ENCODE peak calls at places on chromosome 22, in seven cellular contexts. One of them, this sample, is unnamed. For H3K4me1, the result is how much of the 10 kb centered on the place peaks cover.

GRCh38 chr22:47354668-47355387 is 592.4 kb downstream of the TBC1D22A start:
- DNase-seq in upper lobe of right lung: no peak
- DNase-seq in lung: no peak
- DNase-seq in adrenal gland: no peak
- DNase-seq in psoas muscle: peak
- DNase-seq in body of pancreas: no peak
- DNase-seq in A549: no peak
- DNase-seq in this sample: no peak

GRCh38 chr22:31906086-31906485 is 38.2 kb upstream of the YWHAH start:
- DNase-seq in psoas muscle: no peak
- DNase-seq in lung: no peak
- DNase-seq in upper lobe of right lung: no peak
- DNase-seq in adrenal gland: no peak
- DNase-seq in body of pancreas: no peak
- DNase-seq in A549: no peak
- DNase-seq in this sample: no peak

GRCh38 chr22:43433904-43434600 is 22.2 kb downstream of the MPPED1 start:
- DNase-seq in body of pancreas: no peak
- DNase-seq in lung: no peak
- DNase-seq in psoas muscle: peak
- DNase-seq in adrenal gland: no peak
- DNase-seq in A549: no peak
- DNase-seq in upper lobe of right lung: peak
- DNase-seq in this sample: no peak

GRCh38 chr22:35637254-35637653 is 11.0 kb upstream of the APOL6 start:
- DNase-seq in psoas muscle: no peak
- DNase-seq in A549: no peak
- DNase-seq in upper lobe of right lung: no peak
- DNase-seq in adrenal gland: no peak
- DNase-seq in body of pancreas: no peak
- DNase-seq in lung: no peak
- DNase-seq in this sample: no peak

GRCh38 chr22:17954860-17955587 is 69.3 kb downstream of the MICAL3 start:
- DNase-seq in adrenal gland: no peak
- DNase-seq in psoas muscle: no peak
- DNase-seq in lung: no peak
- DNase-seq in body of pancreas: no peak
- DNase-seq in upper lobe of right lung: no peak
- DNase-seq in A549: no peak
- DNase-seq in this sample: no peak

GRCh38 chr22:44371741-44372525 is 59.2 kb upstream of the SHISAL1 start:
- DNase-seq in body of pancreas: no peak
- DNase-seq in lung: no peak
- DNase-seq in adrenal gland: peak
- DNase-seq in upper lobe of right lung: peak
- DNase-seq in psoas muscle: peak
- DNase-seq in A549: no peak
- DNase-seq in this sample: no peak

GRCh38 chr22:24400037-24400725 is 27.2 kb upstream of the ADORA2A start:
- DNase-seq in lung: no peak
- DNase-seq in upper lobe of right lung: no peak
- DNase-seq in body of pancreas: no peak
- DNase-seq in psoas muscle: no peak
- DNase-seq in A549: no peak
- DNase-seq in adrenal gland: no peak
- DNase-seq in this sample: no peak

GRCh38 chr22:34886812-34887211 is 179.1 kb upstream of the ISX start:
- DNase-seq in upper lobe of right lung: no peak
- DNase-seq in lung: no peak
- DNase-seq in body of pancreas: no peak
- DNase-seq in psoas muscle: no peak
- DNase-seq in A549: no peak
- DNase-seq in adrenal gland: no peak
- DNase-seq in this sample: no peak

GRCh38 chr22:20807315-20807752 is 33.4 kb downstream of the SERPIND1 start:
- DNase-seq in lung: no peak
- DNase-seq in A549: peak
- DNase-seq in upper lobe of right lung: no peak
- DNase-seq in body of pancreas: no peak
- DNase-seq in adrenal gland: no peak
- DNase-seq in psoas muscle: no peak
- DNase-seq in this sample: no peak

GRCh38 chr22:43000441-43001175 is 14.3 kb downstream of the PACSIN2 start:
- DNase-seq in lung: no peak
- DNase-seq in adrenal gland: no peak
- DNase-seq in body of pancreas: no peak
- DNase-seq in upper lobe of right lung: no peak
- DNase-seq in psoas muscle: no peak
- DNase-seq in A549: no peak
- DNase-seq in this sample: no peak

GRCh38 chr22:18056161-18056666 is 21.6 kb upstream of the PEX26 start:
- DNase-seq in body of pancreas: peak
- DNase-seq in upper lobe of right lung: peak
- DNase-seq in lung: no peak
- DNase-seq in psoas muscle: no peak
- DNase-seq in adrenal gland: peak
- DNase-seq in A549: peak
- DNase-seq in this sample: no peak

GRCh38 chr22:32932176-32932575 is 126.0 kb downstream of the SYN3 start:
- DNase-seq in upper lobe of right lung: no peak
- DNase-seq in lung: no peak
- DNase-seq in psoas muscle: no peak
- DNase-seq in A549: no peak
- DNase-seq in adrenal gland: no peak
- DNase-seq in body of pancreas: no peak
- DNase-seq in this sample: no peak

GRCh38 chr22:44118645-44119315 is 61.9 kb upstream of the PARVG start:
- DNase-seq in upper lobe of right lung: peak
- DNase-seq in body of pancreas: no peak
- DNase-seq in lung: no peak
- DNase-seq in psoas muscle: peak
- DNase-seq in adrenal gland: no peak
- DNase-seq in A549: no peak
- DNase-seq in this sample: no peak

GRCh38 chr22:47569389-47570299 is 807.2 kb downstream of the TBC1D22A start:
- DNase-seq in body of pancreas: no peak
- DNase-seq in A549: no peak
- DNase-seq in upper lobe of right lung: no peak
- DNase-seq in psoas muscle: no peak
- DNase-seq in lung: no peak
- DNase-seq in adrenal gland: no peak
- DNase-seq in this sample: no peak

DNA sequence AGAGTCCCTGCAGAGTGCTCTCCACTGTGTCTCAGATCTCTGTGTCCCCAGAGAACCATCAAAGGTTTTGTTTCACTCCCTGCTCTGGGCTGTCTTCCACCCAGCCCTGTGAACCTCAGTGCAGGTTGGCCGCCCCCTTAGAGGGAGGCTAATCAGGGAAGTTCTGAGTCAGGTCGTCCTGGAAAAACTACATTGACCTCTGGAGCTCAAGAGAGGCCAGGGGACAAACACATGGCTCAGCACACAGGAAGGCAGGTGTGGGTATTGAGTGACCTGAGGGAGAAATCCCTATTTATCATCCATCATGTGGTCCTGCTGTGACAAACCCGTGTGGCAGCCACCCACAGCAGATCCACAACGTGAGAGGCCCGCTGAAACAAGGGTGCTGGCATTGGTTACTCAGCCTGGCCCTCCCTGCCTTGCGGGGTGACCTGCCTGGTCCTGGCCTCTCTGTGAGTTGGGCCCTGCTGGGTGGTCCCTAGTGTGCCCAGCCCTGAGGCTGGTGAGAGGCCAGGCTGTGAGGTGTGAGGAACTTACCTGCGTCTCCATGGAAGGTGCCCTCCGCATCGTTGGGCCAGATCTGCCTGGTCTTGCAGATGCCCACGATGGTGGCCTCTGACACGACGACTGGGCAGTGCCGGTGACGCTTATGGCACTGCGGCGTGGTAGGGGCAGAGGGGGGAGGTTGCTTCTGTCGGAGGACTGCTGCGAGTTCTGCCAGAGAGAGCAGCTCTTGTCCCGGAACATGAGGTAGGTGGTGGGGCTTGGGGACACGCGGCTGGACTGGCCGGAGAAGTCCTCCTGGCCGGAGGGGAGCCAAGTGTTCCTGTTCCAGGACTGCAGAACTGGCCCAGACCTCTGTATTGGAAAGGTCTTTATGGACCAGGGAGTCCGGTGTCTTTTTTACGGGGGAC is 671 bp upstream of the BCR start:
- DNase-seq in psoas muscle: peak
- DNase-seq in upper lobe of right lung: no peak
- DNase-seq in lung: no peak
- DNase-seq in A549: no peak
- DNase-seq in adrenal gland: peak
- DNase-seq in body of pancreas: peak
- DNase-seq in this sample: peak
- H3K4me1 ChIP-seq in psoas muscle: under half
- H3K4me1 ChIP-seq in upper lobe of right lung: under half
- H3K4me1 ChIP-seq in lung: under half
- H3K4me1 ChIP-seq in A549: under half
- H3K4me1 ChIP-seq in adrenal gland: under half
- H3K4me1 ChIP-seq in body of pancreas: half or more
- H3K4me1 ChIP-seq in this sample: under half

GRCh38 chr22:46055851-46056168 is 78.8 kb upstream of the WNT7B start:
- DNase-seq in lung: no peak
- DNase-seq in upper lobe of right lung: no peak
- DNase-seq in adrenal gland: no peak
- DNase-seq in A549: no peak
- DNase-seq in body of pancreas: no peak
- DNase-seq in psoas muscle: no peak
- DNase-seq in this sample: no peak
- H3K4me3 ChIP-seq in lung: no peak
- H3K4me3 ChIP-seq in upper lobe of right lung: peak
- H3K4me3 ChIP-seq in adrenal gland: no peak
- H3K4me3 ChIP-seq in A549: no peak
- H3K4me3 ChIP-seq in body of pancreas: no peak
- H3K4me3 ChIP-seq in psoas muscle: peak
- H3K4me3 ChIP-seq in this sample: no peak

GRCh38 chr22:37229012-37229804 is 14.9 kb downstream of the RAC2 start:
- DNase-seq in psoas muscle: no peak
- DNase-seq in lung: no peak
- DNase-seq in A549: peak
- DNase-seq in upper lobe of right lung: no peak
- DNase-seq in body of pancreas: peak
- DNase-seq in adrenal gland: peak
- DNase-seq in this sample: no peak

GRCh38 chr22:37230673-37231405 is 13.2 kb downstream of the RAC2 start:
- DNase-seq in lung: no peak
- DNase-seq in upper lobe of right lung: peak
- DNase-seq in adrenal gland: peak
- DNase-seq in A549: no peak
- DNase-seq in psoas muscle: peak
- DNase-seq in body of pancreas: peak
- DNase-seq in this sample: no peak

GRCh38 chr22:37232140-37232998 is 11.7 kb downstream of the RAC2 start:
- DNase-seq in upper lobe of right lung: no peak
- DNase-seq in psoas muscle: peak
- DNase-seq in body of pancreas: no peak
- DNase-seq in adrenal gland: no peak
- DNase-seq in A549: no peak
- DNase-seq in lung: no peak
- DNase-seq in this sample: no peak

GRCh38 chr22:37229805-37230672 is 14.0 kb downstream of the RAC2 start:
- DNase-seq in adrenal gland: peak
- DNase-seq in body of pancreas: peak
- DNase-seq in upper lobe of right lung: peak
- DNase-seq in A549: no peak
- DNase-seq in psoas muscle: peak
- DNase-seq in lung: peak
- DNase-seq in this sample: peak

DNA sequence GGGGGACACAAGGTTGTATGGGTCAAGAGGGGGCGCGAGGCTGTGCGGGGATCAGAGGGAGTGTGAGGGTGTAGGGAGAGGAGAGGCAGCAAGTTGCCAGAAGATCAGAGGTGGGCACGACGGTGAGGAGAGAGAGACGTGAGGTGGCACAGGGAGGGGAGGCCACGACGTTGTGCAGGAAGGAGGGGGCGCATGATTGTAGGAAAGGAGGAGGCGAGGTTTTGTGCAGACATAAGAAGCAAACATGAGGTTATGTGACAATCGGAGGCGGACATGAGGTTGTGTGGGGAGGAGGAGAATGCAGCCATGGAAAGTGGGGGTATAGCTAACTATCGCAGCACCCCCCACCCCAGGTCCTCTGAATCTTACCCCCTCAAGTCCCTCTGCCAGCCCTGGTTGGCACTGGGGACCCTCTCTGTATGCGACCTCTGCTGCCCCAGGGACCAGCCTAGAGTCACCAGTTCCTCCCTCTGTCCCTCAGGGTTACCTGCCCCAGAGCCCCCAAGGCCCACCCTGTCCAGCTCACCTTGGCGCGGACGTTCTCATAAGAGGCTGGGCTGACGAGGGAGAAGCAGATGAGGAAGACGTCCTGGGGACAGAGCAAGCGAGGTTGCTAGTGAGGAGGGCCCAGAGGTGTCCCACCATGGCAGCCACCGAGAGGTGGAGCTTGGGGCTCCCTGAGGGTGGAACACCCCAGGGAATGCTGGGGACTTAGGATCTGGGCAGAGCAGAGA is 12.5 kb downstream of the RAC2 start:
- DNase-seq in A549: no peak
- DNase-seq in lung: no peak
- DNase-seq in body of pancreas: no peak
- DNase-seq in adrenal gland: no peak
- DNase-seq in upper lobe of right lung: peak
- DNase-seq in psoas muscle: peak
- DNase-seq in this sample: no peak
- H3K4me1 ChIP-seq in A549: under half
- H3K4me1 ChIP-seq in lung: under half
- H3K4me1 ChIP-seq in body of pancreas: under half
- H3K4me1 ChIP-seq in adrenal gland: under half
- H3K4me1 ChIP-seq in upper lobe of right lung: under half
- H3K4me1 ChIP-seq in psoas muscle: under half
- H3K4me1 ChIP-seq in this sample: under half

DNA sequence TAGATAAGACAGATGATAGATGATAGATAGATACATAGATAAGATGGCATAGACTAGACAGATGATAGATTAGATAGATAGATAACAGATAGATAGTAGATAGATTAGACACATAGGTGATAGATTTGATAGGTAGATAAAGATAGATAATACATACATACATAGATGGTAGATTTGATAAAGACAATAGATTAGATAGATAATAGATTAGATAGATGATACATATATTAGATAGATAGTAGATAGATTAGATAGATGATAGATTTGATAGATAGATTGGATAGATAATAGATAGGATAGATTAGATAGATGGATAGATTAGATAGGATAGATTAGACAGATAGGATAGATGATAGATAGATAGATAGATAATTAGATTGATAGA is 327.6 kb downstream of the BRD1 start:
- DNase-seq in lung: no peak
- DNase-seq in upper lobe of right lung: no peak
- DNase-seq in A549: no peak
- DNase-seq in body of pancreas: no peak
- DNase-seq in adrenal gland: no peak
- DNase-seq in psoas muscle: no peak
- DNase-seq in this sample: no peak
- H3K4me3 ChIP-seq in lung: no peak
- H3K4me3 ChIP-seq in upper lobe of right lung: no peak
- H3K4me3 ChIP-seq in A549: no peak
- H3K4me3 ChIP-seq in body of pancreas: no peak
- H3K4me3 ChIP-seq in adrenal gland: no peak
- H3K4me3 ChIP-seq in psoas muscle: no peak
- H3K4me3 ChIP-seq in this sample: no peak

GRCh38 chr22:22105364-22105763 is 122.8 kb upstream of the TOP3B start:
- DNase-seq in A549: no peak
- DNase-seq in psoas muscle: no peak
- DNase-seq in body of pancreas: no peak
- DNase-seq in lung: no peak
- DNase-seq in upper lobe of right lung: no peak
- DNase-seq in adrenal gland: no peak
- DNase-seq in this sample: no peak
- H3K4me1 ChIP-seq in A549: under half
- H3K4me1 ChIP-seq in psoas muscle: under half
- H3K4me1 ChIP-seq in body of pancreas: under half
- H3K4me1 ChIP-seq in lung: under half
- H3K4me1 ChIP-seq in upper lobe of right lung: under half
- H3K4me1 ChIP-seq in adrenal gland: under half
- H3K4me1 ChIP-seq in this sample: under half

This sample was measured in colonic mucosa.